ENCODE peak calls at places on chromosomes 4 and X, in seven cellular contexts. One of them, this sample, is unnamed.

GRCh38 chr4:85496146-85496849 is 21.3 kb downstream of the ARHGAP24 start:
- DNase-seq in H9: no peak
- DNase-seq in CD8-positive, alpha-beta T cell: no peak
- DNase-seq in A673: peak
- DNase-seq in activated CD4-positive, alpha-beta T cell treated with anti-CD3 and anti-CD28 coated beads, Interleukin-2, amount 10 ng/mL, durations not matched to agents 7 days and 5 days: no peak
- DNase-seq in stimulated activated CD4-positive, alpha-beta T cell treated with anti-CD3 and anti-CD28 coated beads, Interleukin-2, amount 100 ng/mL, for 48 hours: no peak
- DNase-seq in endothelial cell of umbilical vein: no peak
- DNase-seq in this sample: no peak

GRCh38 chr4:176902710-176903323 is 110.1 kb upstream of the VEGFC start:
- DNase-seq in H9: no peak
- DNase-seq in CD8-positive, alpha-beta T cell: no peak
- DNase-seq in A673: peak
- DNase-seq in activated CD4-positive, alpha-beta T cell treated with anti-CD3 and anti-CD28 coated beads, Interleukin-2, amount 10 ng/mL, durations not matched to agents 7 days and 5 days: no peak
- DNase-seq in stimulated activated CD4-positive, alpha-beta T cell treated with anti-CD3 and anti-CD28 coated beads, Interleukin-2, amount 100 ng/mL, for 48 hours: no peak
- DNase-seq in endothelial cell of umbilical vein: peak
- DNase-seq in this sample: no peak

GRCh38 chr4:158760866-158761265 is 8.0 kb upstream of the FNIP2 start:
- DNase-seq in H9: no peak
- DNase-seq in CD8-positive, alpha-beta T cell: no peak
- DNase-seq in A673: no peak
- DNase-seq in activated CD4-positive, alpha-beta T cell treated with anti-CD3 and anti-CD28 coated beads, Interleukin-2, amount 10 ng/mL, durations not matched to agents 7 days and 5 days: no peak
- DNase-seq in stimulated activated CD4-positive, alpha-beta T cell treated with anti-CD3 and anti-CD28 coated beads, Interleukin-2, amount 100 ng/mL, for 48 hours: no peak
- DNase-seq in endothelial cell of umbilical vein: no peak
- DNase-seq in this sample: no peak

GRCh38 chrX:45710081-45710801 is 509.6 kb upstream of the DIPK2B start:
- DNase-seq in H9: no peak
- DNase-seq in CD8-positive, alpha-beta T cell: no peak
- DNase-seq in A673: peak
- DNase-seq in activated CD4-positive, alpha-beta T cell treated with anti-CD3 and anti-CD28 coated beads, Interleukin-2, amount 10 ng/mL, durations not matched to agents 7 days and 5 days: peak
- DNase-seq in stimulated activated CD4-positive, alpha-beta T cell treated with anti-CD3 and anti-CD28 coated beads, Interleukin-2, amount 100 ng/mL, for 48 hours: peak
- DNase-seq in endothelial cell of umbilical vein: peak
- DNase-seq in this sample: no peak

GRCh38 chr4:40204507-40205258 is 7.9 kb downstream of the RHOH start:
- DNase-seq in H9: no peak
- DNase-seq in CD8-positive, alpha-beta T cell: no peak
- DNase-seq in A673: no peak
- DNase-seq in activated CD4-positive, alpha-beta T cell treated with anti-CD3 and anti-CD28 coated beads, Interleukin-2, amount 10 ng/mL, durations not matched to agents 7 days and 5 days: no peak
- DNase-seq in stimulated activated CD4-positive, alpha-beta T cell treated with anti-CD3 and anti-CD28 coated beads, Interleukin-2, amount 100 ng/mL, for 48 hours: no peak
- DNase-seq in endothelial cell of umbilical vein: no peak
- DNase-seq in this sample: no peak

GRCh38 chr4:128060620-128061565 is at the start of gene LARP1B:
- DNase-seq in H9: peak
- DNase-seq in CD8-positive, alpha-beta T cell: peak
- DNase-seq in A673: peak
- DNase-seq in activated CD4-positive, alpha-beta T cell treated with anti-CD3 and anti-CD28 coated beads, Interleukin-2, amount 10 ng/mL, durations not matched to agents 7 days and 5 days: peak
- DNase-seq in stimulated activated CD4-positive, alpha-beta T cell treated with anti-CD3 and anti-CD28 coated beads, Interleukin-2, amount 100 ng/mL, for 48 hours: peak
- DNase-seq in endothelial cell of umbilical vein: peak
- DNase-seq in this sample: peak

GRCh38 chr4:146193628-146194027 is 18.1 kb downstream of the LSM6 start:
- DNase-seq in H9: no peak
- DNase-seq in CD8-positive, alpha-beta T cell: no peak
- DNase-seq in A673: no peak
- DNase-seq in activated CD4-positive, alpha-beta T cell treated with anti-CD3 and anti-CD28 coated beads, Interleukin-2, amount 10 ng/mL, durations not matched to agents 7 days and 5 days: no peak
- DNase-seq in stimulated activated CD4-positive, alpha-beta T cell treated with anti-CD3 and anti-CD28 coated beads, Interleukin-2, amount 100 ng/mL, for 48 hours: no peak
- DNase-seq in endothelial cell of umbilical vein: no peak
- DNase-seq in this sample: no peak

GRCh38 chr4:15961778-15962510 is 1.0 kb downstream of the FGFBP2 start:
- DNase-seq in H9: no peak
- DNase-seq in CD8-positive, alpha-beta T cell: peak
- DNase-seq in A673: no peak
- DNase-seq in activated CD4-positive, alpha-beta T cell treated with anti-CD3 and anti-CD28 coated beads, Interleukin-2, amount 10 ng/mL, durations not matched to agents 7 days and 5 days: peak
- DNase-seq in stimulated activated CD4-positive, alpha-beta T cell treated with anti-CD3 and anti-CD28 coated beads, Interleukin-2, amount 100 ng/mL, for 48 hours: no peak
- DNase-seq in endothelial cell of umbilical vein: no peak
- DNase-seq in this sample: no peak

GRCh38 chr4:3834921-3835521 is 68.8 kb downstream of the ADRA2C start:
- DNase-seq in H9: no peak
- DNase-seq in CD8-positive, alpha-beta T cell: no peak
- DNase-seq in A673: no peak
- DNase-seq in activated CD4-positive, alpha-beta T cell treated with anti-CD3 and anti-CD28 coated beads, Interleukin-2, amount 10 ng/mL, durations not matched to agents 7 days and 5 days: no peak
- DNase-seq in stimulated activated CD4-positive, alpha-beta T cell treated with anti-CD3 and anti-CD28 coated beads, Interleukin-2, amount 100 ng/mL, for 48 hours: no peak
- DNase-seq in endothelial cell of umbilical vein: no peak
- DNase-seq in this sample: no peak

GRCh38 chrX:154370300-154370881 is 4.0 kb downstream of the FLNA start:
- DNase-seq in H9: no peak
- DNase-seq in CD8-positive, alpha-beta T cell: no peak
- DNase-seq in A673: no peak
- DNase-seq in activated CD4-positive, alpha-beta T cell treated with anti-CD3 and anti-CD28 coated beads, Interleukin-2, amount 10 ng/mL, durations not matched to agents 7 days and 5 days: no peak
- DNase-seq in stimulated activated CD4-positive, alpha-beta T cell treated with anti-CD3 and anti-CD28 coated beads, Interleukin-2, amount 100 ng/mL, for 48 hours: no peak
- DNase-seq in endothelial cell of umbilical vein: peak
- DNase-seq in this sample: no peak

GRCh38 chr4:66974665-66975064 is 570.6 kb downstream of the CENPC start:
- DNase-seq in H9: no peak
- DNase-seq in CD8-positive, alpha-beta T cell: no peak
- DNase-seq in A673: no peak
- DNase-seq in activated CD4-positive, alpha-beta T cell treated with anti-CD3 and anti-CD28 coated beads, Interleukin-2, amount 10 ng/mL, durations not matched to agents 7 days and 5 days: no peak
- DNase-seq in stimulated activated CD4-positive, alpha-beta T cell treated with anti-CD3 and anti-CD28 coated beads, Interleukin-2, amount 100 ng/mL, for 48 hours: no peak
- DNase-seq in endothelial cell of umbilical vein: no peak
- DNase-seq in this sample: no peak

GRCh38 chrX:1476682-1477081 is 24.0 kb upstream of the ASMTL start:
- DNase-seq in H9: no peak
- DNase-seq in CD8-positive, alpha-beta T cell: no peak
- DNase-seq in A673: no peak
- DNase-seq in activated CD4-positive, alpha-beta T cell treated with anti-CD3 and anti-CD28 coated beads, Interleukin-2, amount 10 ng/mL, durations not matched to agents 7 days and 5 days: peak
- DNase-seq in stimulated activated CD4-positive, alpha-beta T cell treated with anti-CD3 and anti-CD28 coated beads, Interleukin-2, amount 100 ng/mL, for 48 hours: no peak
- DNase-seq in endothelial cell of umbilical vein: no peak
- DNase-seq in this sample: no peak

GRCh38 chr4:162650166-162650565 is 486.4 kb upstream of the FSTL5 start:
- DNase-seq in H9: no peak
- DNase-seq in CD8-positive, alpha-beta T cell: no peak
- DNase-seq in A673: no peak
- DNase-seq in activated CD4-positive, alpha-beta T cell treated with anti-CD3 and anti-CD28 coated beads, Interleukin-2, amount 10 ng/mL, durations not matched to agents 7 days and 5 days: no peak
- DNase-seq in stimulated activated CD4-positive, alpha-beta T cell treated with anti-CD3 and anti-CD28 coated beads, Interleukin-2, amount 100 ng/mL, for 48 hours: no peak
- DNase-seq in endothelial cell of umbilical vein: no peak
- DNase-seq in this sample: no peak

GRCh38 chr4:7387925-7388324 is 46.8 kb downstream of the PSAPL1 start:
- DNase-seq in H9: peak
- DNase-seq in CD8-positive, alpha-beta T cell: no peak
- DNase-seq in A673: no peak
- DNase-seq in activated CD4-positive, alpha-beta T cell treated with anti-CD3 and anti-CD28 coated beads, Interleukin-2, amount 10 ng/mL, durations not matched to agents 7 days and 5 days: no peak
- DNase-seq in stimulated activated CD4-positive, alpha-beta T cell treated with anti-CD3 and anti-CD28 coated beads, Interleukin-2, amount 100 ng/mL, for 48 hours: no peak
- DNase-seq in endothelial cell of umbilical vein: no peak
- DNase-seq in this sample: no peak

GRCh38 chr4:153346563-153346962 is 2.1 kb downstream of the MND1 start:
- DNase-seq in H9: no peak
- DNase-seq in CD8-positive, alpha-beta T cell: no peak
- DNase-seq in A673: peak
- DNase-seq in activated CD4-positive, alpha-beta T cell treated with anti-CD3 and anti-CD28 coated beads, Interleukin-2, amount 10 ng/mL, durations not matched to agents 7 days and 5 days: no peak
- DNase-seq in stimulated activated CD4-positive, alpha-beta T cell treated with anti-CD3 and anti-CD28 coated beads, Interleukin-2, amount 100 ng/mL, for 48 hours: no peak
- DNase-seq in endothelial cell of umbilical vein: no peak
- DNase-seq in this sample: no peak